ENCODE peak calls at places on chromosome 9, in six cellular contexts. U is upper lobe of right lung; Q is tibial nerve; S is colonic mucosa; D is thoracic aorta; X is CD4-positive, CD25-positive, alpha-beta regulatory T cell. O is an unnamed sample. For H3K27me3, the result is how much of the 10 kb centered on the place peaks cover.

GRCh38 chr9:74942801-74943200 is 9.9 kb downstream of the C9orf40 start:
- DNase-seq in Q (no peak), X (peak), U (no peak), D (no peak), S (no peak), O (no peak)

GRCh38 chr9:83707518-83707767 is 315 bp downstream of the UBQLN1 start:
- DNase-seq in Q (peak), D (peak), S (no peak), U (no peak), X (no peak), O (peak)

GRCh38 chr9:116342071-116342470 is 188.5 kb downstream of the PAPPA start:
- DNase-seq in U (no peak), Q (no peak), D (no peak), S (no peak), X (no peak), O (no peak)

GRCh38 chr9:13351768-13352386 is 72.4 kb upstream of the MPDZ start:
- DNase-seq in D (no peak), X (peak), U (no peak), S (no peak), Q (no peak), O (no peak)

GRCh38 chr9:90444609-90445008 is 198.0 kb downstream of the DIRAS2 start:
- DNase-seq in D (no peak), U (no peak), X (no peak), S (no peak), Q (no peak), O (no peak)

GRCh38 chr9:4680178-4680535 is 788 bp downstream of the CDC37L1 start:
- DNase-seq in X (peak), Q (no peak), U (no peak), S (no peak), D (no peak), O (no peak)

GRCh38 chr9:116000748-116001329 is 152.8 kb upstream of the PAPPA start:
- DNase-seq in X (peak), U (no peak), D (no peak), Q (no peak), S (peak), O (no peak)

GRCh38 chr9:117276444-117276843 is 138.4 kb downstream of the ASTN2 start:
- DNase-seq in U (no peak), X (no peak), Q (no peak), S (no peak), D (no peak), O (no peak)

GRCh38 chr9:15622596-15622995 is 69.8 kb downstream of the CCDC171 start:
- DNase-seq in X (no peak), D (no peak), S (no peak), U (no peak), Q (no peak), O (no peak)

GRCh38 chr9:101115062-101115461 is 86.5 kb downstream of the PLPPR1 start:
- DNase-seq in D (no peak), X (no peak), Q (no peak), S (no peak), U (no peak), O (no peak)

GRCh38 chr9:7147136-7148090 is 389.6 kb downstream of the KDM4C start:
- DNase-seq in S (no peak), U (no peak), D (no peak), X (no peak), Q (peak), O (no peak)

GRCh38 chr9:86239053-86239770 is 20.2 kb downstream of the C9orf153 start:
- DNase-seq in X (no peak), S (no peak), D (no peak), Q (no peak), U (no peak), O (no peak)

GRCh38 chr9:7093040-7093439 is 335.3 kb downstream of the KDM4C start:
- DNase-seq in X (peak), U (no peak), D (no peak), Q (no peak), S (no peak), O (no peak)

GRCh38 chr9:93059960-93060591 is 1.6 kb downstream of the SUSD3 start:
- DNase-seq in S (no peak), Q (no peak), X (no peak), D (no peak), U (no peak), O (no peak)

GRCh38 chr9:79408200-79408599 is 163.6 kb upstream of the TLE4 start:
- DNase-seq in X (no peak), D (no peak), S (no peak), Q (no peak), U (no peak), O (no peak)

GRCh38 chr9:97761066-97761598 is 64.0 kb upstream of the XPA start:
- DNase-seq in U (no peak), D (no peak), Q (no peak), S (no peak), X (no peak), O (no peak)

GRCh38 chr9:120946259-120946658 is 19.7 kb upstream of the TRAF1 start:
- DNase-seq in U (no peak), Q (no peak), S (no peak), D (no peak), X (no peak), O (no peak)

GRCh38 chr9:108049026-108049591 is 559.5 kb upstream of the KLF4 start:
- DNase-seq in S (peak), D (no peak), U (no peak), X (no peak), Q (no peak), O (peak)

GRCh38 chr9:37902804-37903580 is 935 bp downstream of the SLC25A51 start:
- DNase-seq in U (no peak), Q (no peak), D (no peak), X (peak), S (no peak), O (no peak)

GRCh38 chr9:77953590-77953989 is 78.0 kb downstream of the GNAQ start:
- DNase-seq in X (no peak), U (no peak), S (no peak), Q (no peak), D (no peak), O (no peak)

GRCh38 chr9:83477571-83477970 is 60.6 kb downstream of the FRMD3 start:
- DNase-seq in U (no peak), X (no peak), S (no peak), Q (no peak), D (no peak), O (no peak)

GRCh38 chr9:136482046-136482792 is 621 bp downstream of the SEC16A start:
- DNase-seq in X (peak), Q (peak), U (no peak), S (peak), D (no peak), O (no peak)

GRCh38 chr9:1722404-1722803 is 292.7 kb upstream of the SMARCA2 start:
- DNase-seq in S (no peak), D (no peak), Q (no peak), U (no peak), X (no peak), O (no peak)

GRCh38 chr9:121261107-121261460 is 6.9 kb upstream of the GSN start:
- DNase-seq in X (no peak), S (no peak), Q (no peak), U (no peak), D (no peak), O (no peak)

GRCh38 chr9:108860764-108861163 is 1.3 kb upstream of the ACTL7A start:
- DNase-seq in X (no peak), Q (no peak), S (no peak), D (no peak), U (no peak), O (no peak)

GRCh38 chr9:30476826-30477225 is 1907.6 kb upstream of the ACO1 start:
- DNase-seq in Q (no peak), D (no peak), U (no peak), S (no peak), X (no peak), O (no peak)

GRCh38 chr9:76136986-76137385 is 246.5 kb downstream of the PCSK5 start:
- DNase-seq in U (no peak), X (peak), S (no peak), Q (no peak), D (no peak), O (peak)

DNA sequence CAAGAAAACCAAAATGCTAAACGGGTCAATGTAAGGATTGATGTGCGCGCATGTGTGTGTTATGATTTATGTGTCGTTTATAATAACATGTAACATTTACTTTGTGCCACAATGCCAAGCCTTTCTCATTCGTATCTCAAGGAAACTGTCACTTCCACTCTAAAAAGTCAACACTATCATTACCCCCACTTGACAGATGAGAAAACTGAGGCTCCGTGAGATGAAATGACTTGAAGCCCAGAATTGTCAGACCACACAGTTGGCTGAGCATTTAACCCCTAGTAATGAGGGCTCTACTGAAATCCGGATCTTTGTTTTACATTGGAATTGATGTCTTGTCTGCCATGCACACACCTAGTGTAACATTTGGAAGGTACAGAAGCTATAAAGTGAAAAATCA is 95.0 kb upstream of the LMX1B start:
- DNase-seq in Q (no peak), X (no peak), U (no peak), S (no peak), D (no peak), O (no peak)
- H3K27me3 ChIP-seq in Q (half or more), X (under half), U (half or more), S (under half), D (under half), O (under half)

GRCh38 chr9:128656416-128657343 is at the start of gene DYNC2I2:
- DNase-seq in Q (peak), D (peak), U (peak), S (peak), X (peak), O (peak)

GRCh38 chr9:128657344-128657704 is 677 bp upstream of the DYNC2I2 start:
- DNase-seq in S (no peak), Q (no peak), D (no peak), X (no peak), U (no peak), O (no peak)

GRCh38 chr9:128654481-128654880 is 2.2 kb downstream of the DYNC2I2 start:
- DNase-seq in U (no peak), S (no peak), D (no peak), Q (no peak), X (no peak), O (no peak)

GRCh38 chr9:128651798-128652197 is 4.8 kb downstream of the DYNC2I2 start:
- DNase-seq in U (no peak), X (no peak), S (no peak), D (no peak), Q (no peak), O (no peak)

DNA sequence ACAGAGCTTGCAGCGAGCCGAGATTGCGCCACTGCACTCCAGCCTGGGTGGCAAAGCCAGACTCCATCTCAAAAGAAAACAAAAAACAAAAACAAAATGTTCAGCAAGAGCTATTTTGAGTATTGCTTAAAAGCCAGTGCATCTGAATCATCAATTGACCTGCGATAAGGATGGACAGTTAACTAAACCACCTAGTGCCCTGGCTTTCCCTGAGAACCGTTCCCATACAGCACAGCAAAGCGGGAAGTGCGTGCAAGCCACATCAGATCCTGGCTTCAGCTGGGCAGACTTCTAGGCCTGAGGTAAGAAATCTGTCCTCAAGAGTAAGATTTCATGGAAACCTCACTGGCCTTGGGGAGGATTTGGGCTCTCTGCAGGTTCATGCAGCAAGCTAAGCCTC is 2.7 kb downstream of the DYNC2I2 start:
- DNase-seq in X (no peak), Q (no peak), S (no peak), U (no peak), D (no peak), O (no peak)
- H3K27me3 ChIP-seq in X (under half), Q (under half), S (under half), U (under half), D (under half), O (under half)

DNA sequence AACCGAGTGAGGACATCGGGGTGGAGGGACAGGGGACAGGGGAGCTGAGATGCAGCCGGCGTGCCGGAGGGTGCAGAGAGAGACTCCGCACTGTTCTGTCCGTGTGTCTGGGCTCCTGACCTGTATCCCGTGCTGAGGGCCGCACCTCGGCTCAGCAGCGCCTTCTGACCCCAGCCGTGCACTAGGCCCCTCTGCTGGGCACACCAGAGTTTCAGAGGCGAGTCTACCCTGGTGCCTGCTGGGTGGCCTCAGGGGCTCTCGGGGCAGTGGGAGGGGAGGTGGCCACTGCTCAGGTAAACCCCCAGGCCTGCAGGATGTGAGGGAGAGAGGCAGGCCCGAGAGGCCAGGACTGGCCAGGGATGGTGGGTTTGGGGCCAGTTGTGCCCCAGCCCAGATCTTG is 100.2 kb downstream of the RXRA start:
- DNase-seq in D (no peak), Q (no peak), S (no peak), X (no peak), U (no peak), O (no peak)
- H3K27me3 ChIP-seq in D (under half), Q (under half), S (under half), X (under half), U (under half), O (under half)

GRCh38 chr9:22005083-22005699 is 3.9 kb downstream of the CDKN2B start:
- DNase-seq in X (peak), D (no peak), Q (no peak), S (no peak), U (peak), O (no peak)

GRCh38 chr9:21997480-21997879 is 2.9 kb downstream of the CDKN2B-AS1 start:
- DNase-seq in Q (no peak), X (no peak), D (no peak), S (no peak), U (no peak), O (no peak)

GRCh38 chr9:21998026-21998425 is 3.4 kb downstream of the CDKN2B-AS1 start:
- DNase-seq in U (no peak), X (no peak), S (no peak), D (no peak), Q (no peak), O (no peak)

GRCh38 chr9:22005700-22006605 is 3.2 kb downstream of the CDKN2B start:
- DNase-seq in X (peak), S (no peak), Q (no peak), D (no peak), U (peak), O (no peak)

DNA sequence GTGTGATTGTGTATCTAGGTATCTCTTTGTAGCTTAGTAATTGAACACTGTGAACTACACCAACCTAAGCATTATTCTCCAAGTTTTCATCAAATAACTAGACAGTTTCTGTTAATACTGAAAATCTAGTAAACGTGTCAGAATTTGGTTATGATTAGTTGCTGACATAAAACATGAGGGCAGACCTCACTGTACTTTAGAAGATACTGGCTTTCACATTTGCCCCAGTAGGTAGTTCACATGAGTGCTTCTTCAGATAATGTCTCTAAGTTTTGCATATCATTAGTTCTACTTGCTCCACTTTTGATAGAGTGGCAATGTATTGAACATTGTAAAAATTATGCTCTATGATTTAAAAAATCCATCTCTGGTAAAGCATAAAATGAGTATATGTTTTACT is 7.1 kb downstream of the CDKN2B start:
- DNase-seq in X (no peak), Q (no peak), U (no peak), D (no peak), S (no peak), O (no peak)
- H3K27me3 ChIP-seq in X (under half), Q (under half), U (under half), D (under half), S (under half), O (under half)

GRCh38 chr9:114930063-114930812 is at the start of gene TNFSF8:
- DNase-seq in Q (no peak), X (peak), S (peak), U (peak), D (no peak), O (no peak)

GRCh38 chr9:114932502-114932901 is 2.1 kb upstream of the TNFSF8 start:
- DNase-seq in X (no peak), D (no peak), S (no peak), U (no peak), Q (no peak), O (no peak)

GRCh38 chr9:114931407-114931806 is 1.0 kb upstream of the TNFSF8 start:
- DNase-seq in U (no peak), X (no peak), S (no peak), D (no peak), Q (no peak), O (no peak)

GRCh38 chr9:114928092-114928491 is 2.3 kb downstream of the TNFSF8 start:
- DNase-seq in U (no peak), Q (no peak), S (no peak), X (peak), D (no peak), O (no peak)

GRCh38 chr9:114929166-114929565 is 1.2 kb downstream of the TNFSF8 start:
- DNase-seq in U (no peak), X (peak), Q (no peak), D (no peak), S (no peak), O (no peak)
- H3K27me3 ChIP-seq in U (under half), X (under half), Q (under half), D (under half), S (under half), O (under half)

GRCh38 chr9:130451509-130452388 is 7.0 kb downstream of the ASS1 start:
- DNase-seq in D (peak), S (peak), U (peak), Q (peak), X (no peak), O (peak)

GRCh38 chr9:130452835-130453234 is 8.1 kb downstream of the ASS1 start:
- DNase-seq in S (no peak), Q (no peak), U (no peak), D (no peak), X (no peak), O (no peak)

GRCh38 chr9:130454096-130454811 is 9.5 kb downstream of the ASS1 start:
- DNase-seq in U (no peak), D (no peak), X (no peak), S (no peak), Q (no peak), O (no peak)

GRCh38 chr9:130453487-130453886 is 8.7 kb downstream of the ASS1 start:
- DNase-seq in X (no peak), U (no peak), D (no peak), Q (no peak), S (peak), O (no peak)

GRCh38 chr9:130454812-130455325 is 10.1 kb downstream of the ASS1 start:
- DNase-seq in S (no peak), X (no peak), U (no peak), Q (no peak), D (no peak), O (no peak)
- H3K27me3 ChIP-seq in S (under half), X (under half), U (under half), Q (under half), D (under half), O (under half)

DNA sequence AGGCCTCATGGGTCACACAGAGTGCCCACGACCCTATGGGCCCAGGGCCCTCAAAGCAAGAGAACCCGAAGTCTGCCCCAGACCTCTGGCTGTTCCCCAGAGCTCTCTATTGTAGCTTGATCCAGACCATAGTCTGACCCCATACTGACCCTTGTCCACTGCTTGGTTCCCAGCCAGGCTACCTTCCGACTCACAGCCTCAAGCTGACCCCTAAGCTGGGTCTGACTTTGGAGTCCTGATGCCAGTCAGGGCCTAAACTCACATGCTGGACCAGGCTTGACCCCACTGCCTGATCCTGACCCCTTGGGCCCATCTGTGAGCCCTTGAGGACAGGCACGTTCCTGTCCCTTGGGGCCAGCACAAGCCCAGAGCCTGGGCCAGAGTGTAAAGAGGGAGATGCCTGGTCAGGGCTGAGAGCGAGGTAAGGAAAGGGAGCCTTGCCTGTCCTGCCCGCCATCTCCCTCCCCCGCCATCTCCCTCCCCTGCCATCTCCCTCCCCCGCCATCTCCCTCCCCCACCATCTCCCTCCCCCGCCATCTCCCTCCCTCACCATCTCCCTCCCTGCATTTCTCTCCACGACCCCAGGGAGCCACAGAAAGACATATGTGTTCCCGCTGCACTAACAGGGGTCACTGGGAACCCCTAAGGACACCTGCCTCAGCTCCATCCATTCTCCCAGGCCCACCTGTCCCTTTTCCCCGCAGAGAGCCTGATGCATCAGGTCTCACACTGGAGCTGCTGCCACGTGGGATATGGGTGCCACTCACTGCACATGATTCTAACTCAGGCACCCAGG is 32.8 kb upstream of the ENHO start:
- DNase-seq in Q (no peak), S (no peak), D (no peak), X (no peak), U (peak), O (no peak)
- H3K27me3 ChIP-seq in Q (under half), S (under half), D (under half), X (under half), U (under half), O (under half)

DNA sequence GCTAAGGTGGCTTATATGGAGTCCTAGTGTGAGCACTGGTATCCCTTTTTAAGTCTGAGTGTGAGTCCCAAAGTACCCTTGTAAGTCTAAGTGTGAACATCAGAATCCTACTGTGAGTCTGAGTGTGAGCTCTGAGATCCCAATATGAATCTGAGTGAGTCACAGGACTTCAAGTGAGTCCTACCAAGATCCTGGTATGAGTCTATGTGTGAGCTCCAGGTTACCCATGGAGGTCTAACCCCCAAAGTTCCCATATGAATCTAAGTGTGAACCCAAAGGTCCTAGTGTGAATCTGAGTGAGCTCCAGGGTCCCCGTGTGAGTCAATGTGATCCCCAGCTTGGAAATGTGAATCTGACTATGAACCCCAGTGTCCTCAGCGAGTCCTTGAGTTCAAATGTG is 2.3 kb downstream of the CNTFR start:
- DNase-seq in Q (no peak), U (no peak), S (no peak), X (no peak), D (no peak), O (no peak)
- H3K27me3 ChIP-seq in Q (under half), U (half or more), S (under half), X (under half), D (under half), O (half or more)